ENCODE peak calls at places on chromosomes 1 and 21, in ten cellular contexts. K is kidney tubule cell; G is fibroblast of the conjunctiva; R is NCI-H1694; J is tibial nerve; O is coronary artery; P is lung microvascular endothelial cell; B is tibial artery; Q is T-cell; F is stimulated activated CD4-positive, alpha-beta T cell treated with anti-CD3 and anti-CD28 coated beads, Interleukin-12 subunit alpha, Interleukin-12 subunit beta, amount 100 ng/mL, for 4 hours. W is an unnamed sample.

GRCh38 chr1:241992734-241993133 is 6.2 kb downstream of the MAP1LC3C start:
- DNase-seq in K (peak; percentile 58), G (peak; percentile 43), R (no peak), J (no peak), O (no peak), P (no peak), B (no peak), Q (no peak), F (no peak), W (no peak)

GRCh38 chr1:59071289-59071688 is 225.6 kb upstream of the FGGY start:
- DNase-seq in K (no peak), G (no peak), R (no peak), J (no peak), O (no peak), P (no peak), B (no peak), Q (peak; percentile 28), F (no peak), W (no peak)

GRCh38 chr1:66300280-66300973 is 233.5 kb upstream of the SGIP1 start:
- DNase-seq in K (no peak), G (no peak), R (no peak), J (no peak), O (no peak), P (no peak), B (no peak), Q (no peak), F (no peak), W (no peak)

GRCh38 chr21:38938343-38938742 is 132.6 kb downstream of the ETS2 start:
- DNase-seq in K (peak; percentile 52), G (no peak), R (no peak), J (no peak), O (no peak), P (peak; percentile 26), B (no peak), Q (peak; percentile 39), F (no peak), W (no peak)

GRCh38 chr1:11804666-11805453 is 904 bp downstream of the MTHFR start:
- DNase-seq in K (peak; percentile 64), G (peak; percentile 28), R (peak; percentile 10), J (no peak), O (no peak), P (peak; percentile 47), B (peak; percentile 76), Q (no peak), F (peak; percentile 30), W (no peak)

GRCh38 chr1:7905262-7905661 is 35.4 kb downstream of the TNFRSF9 start:
- DNase-seq in K (no peak), G (no peak), R (no peak), J (no peak), O (no peak), P (no peak), B (no peak), Q (no peak), F (no peak), W (no peak)

GRCh38 chr1:18373882-18374493 is 106.7 kb upstream of the KLHDC7A start:
- DNase-seq in K (no peak), G (no peak), R (no peak), J (no peak), O (no peak), P (no peak), B (no peak), Q (no peak), F (no peak), W (no peak)

GRCh38 chr1:37839676-37840075 is 19.7 kb downstream of the MTF1 start:
- DNase-seq in K (no peak), G (no peak), R (no peak), J (no peak), O (no peak), P (no peak), B (no peak), Q (no peak), F (no peak), W (no peak)

GRCh38 chr1:199010933-199011332 is 372.1 kb downstream of the PTPRC start:
- DNase-seq in K (peak; percentile 62), G (no peak), R (no peak), J (no peak), O (no peak), P (no peak), B (no peak), Q (no peak), F (no peak), W (peak; percentile 11)

GRCh38 chr1:155645648-155646047 is 35.6 kb downstream of the MSTO1 start:
- DNase-seq in K (no peak), G (no peak), R (no peak), J (no peak), O (no peak), P (no peak), B (peak; percentile 77), Q (no peak), F (no peak), W (no peak)

GRCh38 chr1:23343246-23344110 is 606 bp downstream of the HNRNPR start:
- DNase-seq in K (peak; percentile 96), G (no peak), R (no peak), J (no peak), O (peak; percentile 77), P (peak; percentile 65), B (peak; percentile 69), Q (no peak), F (peak; percentile 51), W (no peak)

GRCh38 chr1:44227211-44227610 is 13.9 kb downstream of the DMAP1 start:
- DNase-seq in K (no peak), G (no peak), R (no peak), J (no peak), O (peak; percentile 64), P (no peak), B (no peak), Q (no peak), F (no peak), W (no peak)

GRCh38 chr1:100622037-100622436 is 84.1 kb downstream of the GPR88 start:
- DNase-seq in K (peak; percentile 99), G (peak; percentile 92), R (no peak), J (no peak), O (no peak), P (peak; percentile 22), B (no peak), Q (no peak), F (no peak), W (peak; percentile 99)

GRCh38 chr1:45679123-45679522 is 7.2 kb downstream of the GPBP1L1 start:
- DNase-seq in K (peak; percentile 17), G (no peak), R (no peak), J (no peak), O (no peak), P (peak; percentile 64), B (no peak), Q (no peak), F (no peak), W (no peak)

GRCh38 chr1:223718850-223719249 is 6.5 kb downstream of the CAPN2 start:
- DNase-seq in K (peak; percentile 77), G (no peak), R (no peak), J (no peak), O (no peak), P (no peak), B (no peak), Q (no peak), F (no peak), W (no peak)

GRCh38 chr1:196875935-196876334 is 11.9 kb upstream of the CFHR4 start:
- DNase-seq in K (no peak), G (no peak), R (no peak), J (no peak), O (no peak), P (no peak), B (no peak), Q (no peak), F (no peak), W (no peak)

GRCh38 chr1:79874289-79874688 is 867.8 kb upstream of the ADGRL4 start:
- DNase-seq in K (no peak), G (no peak), R (no peak), J (no peak), O (no peak), P (no peak), B (no peak), Q (no peak), F (no peak), W (no peak)

GRCh38 chr1:91282695-91283420 is 121.8 kb downstream of the HFM1 start:
- DNase-seq in K (peak; percentile 68), G (peak; percentile 72), R (peak; percentile 72), J (peak; percentile 23), O (no peak), P (peak; percentile 82), B (peak; percentile 65), Q (no peak), F (peak; percentile 28), W (peak; percentile 20)

GRCh38 chr1:24562625-24563024 is 6.7 kb downstream of the NCMAP start:
- DNase-seq in K (peak; percentile 92), G (no peak), R (no peak), J (no peak), O (no peak), P (no peak), B (peak; percentile 34), Q (no peak), F (no peak), W (no peak)

GRCh38 chr1:237705462-237705861 is 185.3 kb downstream of the ZP4 start:
- DNase-seq in K (no peak), G (no peak), R (no peak), J (no peak), O (no peak), P (no peak), B (no peak), Q (no peak), F (no peak), W (no peak)

GRCh38 chr1:183753464-183753891 is 51.4 kb upstream of the RGL1 start:
- DNase-seq in K (no peak), G (no peak), R (no peak), J (no peak), O (no peak), P (peak; percentile 3), B (no peak), Q (no peak), F (no peak), W (no peak)